ENCODE peak calls at places on chromosome 10, in seven cellular contexts. O is naive thymus-derived CD4-positive, alpha-beta T cell; A is ovary; V is keratinocyte; C is CD8-positive, alpha-beta T cell; Q is IMR-90; N is hepatocyte. L is an unnamed sample. For H3K36me3 and H3K9me3, the result is how much of the 10 kb centered on the place peaks cover.

GRCh38 chr10:25748509-25748908 is 185.5 kb upstream of the MYO3A start:
- DNase-seq in A (no peak), Q (no peak), V (no peak), O (no peak), C (no peak), N (no peak), L (no peak)

GRCh38 chr10:37146443-37146842 is 21.0 kb downstream of the ANKRD30A start:
- DNase-seq in V (no peak), O (no peak), N (no peak), A (no peak), C (no peak), Q (no peak), L (no peak)

GRCh38 chr10:46255696-46256355 is 31.0 kb upstream of the ANTXRL start:
- DNase-seq in C (no peak), O (no peak), V (no peak), A (peak), Q (peak), N (peak), L (peak)

GRCh38 chr10:118106426-118106825 is 59.7 kb upstream of the RAB11FIP2 start:
- DNase-seq in Q (peak), A (no peak), O (no peak), C (no peak), N (peak), V (no peak), L (no peak)

GRCh38 chr10:119643306-119644214 is 7.6 kb upstream of the BAG3 start:
- DNase-seq in O (no peak), Q (no peak), V (no peak), C (no peak), A (no peak), N (no peak), L (no peak)

GRCh38 chr10:110863361-110863760 is 8.4 kb upstream of the PDCD4 start:
- DNase-seq in C (no peak), A (no peak), V (no peak), O (no peak), Q (no peak), N (no peak), L (no peak)

GRCh38 chr10:70183304-70183703 is 13.0 kb upstream of the SAR1A start:
- DNase-seq in N (no peak), C (no peak), Q (no peak), O (no peak), V (no peak), A (no peak), L (no peak)

GRCh38 chr10:135601-136464 is 578 bp downstream of the ZMYND11 start:
- DNase-seq in C (peak), V (no peak), N (peak), O (peak), A (peak), Q (peak), L (peak)

GRCh38 chr10:9823268-9823930 is 1194.3 kb upstream of the CELF2 start:
- DNase-seq in Q (peak), C (no peak), A (no peak), N (no peak), V (no peak), O (no peak), L (no peak)

GRCh38 chr10:31320598-31321211 is 1.7 kb downstream of the ZEB1 start:
- DNase-seq in Q (peak), C (peak), V (no peak), O (peak), A (peak), N (peak), L (peak)

GRCh38 chr10:71980181-71981023 is 16.2 kb downstream of the CHST3 start:
- DNase-seq in V (no peak), N (no peak), Q (peak), O (no peak), C (no peak), A (peak), L (no peak)

GRCh38 chr10:91159254-91159783 is 61.1 kb upstream of the PCGF5 start:
- DNase-seq in V (no peak), C (no peak), N (no peak), O (no peak), Q (no peak), A (no peak), L (no peak)

DNA sequence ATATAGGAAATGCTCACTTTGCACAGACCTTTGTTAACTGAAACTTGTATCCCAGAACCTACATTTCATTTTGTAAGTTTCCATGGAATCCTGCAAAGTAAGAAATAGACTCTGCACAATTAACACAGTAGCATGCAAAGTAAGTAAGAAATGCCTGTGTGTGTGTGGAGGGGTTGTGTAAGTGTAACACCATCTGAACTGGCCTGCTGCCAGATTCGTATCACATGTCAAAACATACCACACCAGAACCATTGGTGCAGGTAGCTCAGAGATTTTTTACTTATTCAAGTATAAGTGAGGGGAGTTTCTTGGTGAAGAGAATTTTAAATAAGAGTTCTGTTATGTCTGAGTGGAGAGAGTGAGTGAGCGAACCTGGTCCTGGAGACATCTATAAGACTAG is 17.9 kb upstream of the DDX21 start:
- DNase-seq in O (no peak), Q (peak), A (no peak), C (no peak), N (peak), V (no peak), L (peak)
- H3K36me3 ChIP-seq in O (under half), Q (under half), A (under half), C (under half), N (under half), V (under half), L (under half)

DNA sequence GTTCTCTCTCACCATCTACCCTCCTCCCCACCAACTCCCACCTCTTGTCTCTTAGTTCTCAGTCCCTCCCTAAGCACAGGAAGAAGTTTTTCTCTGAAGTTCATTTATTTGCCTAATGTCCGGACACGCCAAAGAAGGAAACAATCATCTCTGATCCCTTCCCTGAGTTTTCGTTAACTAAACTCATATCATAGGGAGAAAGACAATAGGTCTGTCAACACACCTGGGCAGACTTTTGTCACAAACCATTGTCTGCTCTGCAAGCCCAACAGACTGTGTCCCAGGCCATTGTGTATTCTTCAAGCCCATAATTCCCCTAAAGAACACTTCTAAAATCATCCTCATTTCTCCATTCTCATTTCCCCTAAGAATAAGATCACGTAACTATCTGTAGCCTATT is 691.0 kb upstream of the MBL2 start:
- DNase-seq in Q (no peak), A (no peak), O (no peak), V (no peak), C (no peak), N (no peak), L (no peak)
- H3K9me3 ChIP-seq in Q (under half), A (under half), O (under half), V (under half), C (under half), N (under half), L (under half)

GRCh38 chr10:1309969-1310789 is 254.0 kb downstream of the WDR37 start:
- DNase-seq in Q (no peak), A (no peak), N (no peak), C (no peak), V (no peak), O (no peak), L (no peak)
- H3K36me3 ChIP-seq in Q (under half), A (under half), N (under half), C (under half), V (under half), O (under half), L (under half)

DNA sequence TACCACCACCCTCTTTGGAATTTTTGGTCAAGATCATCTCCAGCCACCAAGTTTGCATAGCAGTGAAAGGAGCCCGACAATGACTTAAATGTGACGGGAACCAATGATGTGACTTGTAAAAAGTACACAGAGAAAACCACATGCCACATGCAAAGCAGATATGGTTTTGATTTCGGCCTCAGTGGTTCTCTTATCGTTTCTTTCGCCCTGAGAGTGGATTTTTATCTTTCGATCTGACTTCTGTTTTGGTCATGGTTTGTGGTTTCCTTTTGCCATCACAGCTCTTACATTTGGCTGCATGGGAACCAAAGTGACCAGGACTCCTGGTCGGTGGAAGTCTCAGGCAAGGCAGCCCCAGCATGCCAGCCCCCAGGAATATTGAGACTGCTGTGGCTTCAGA is 31.5 kb downstream of the TCF7L2 start:
- DNase-seq in A (no peak), N (no peak), C (no peak), O (no peak), V (no peak), Q (no peak), L (no peak)
- H3K9me3 ChIP-seq in A (under half), N (under half), C (under half), O (under half), V (under half), Q (under half), L (under half)

GRCh38 chr10:133253313-133253955 is 15.8 kb downstream of the VENTX start:
- DNase-seq in V (no peak), N (no peak), A (peak), O (no peak), C (no peak), Q (no peak), L (no peak)

GRCh38 chr10:133251388-133252222 is 13.9 kb downstream of the VENTX start:
- DNase-seq in N (no peak), A (peak), C (no peak), Q (no peak), V (no peak), O (no peak), L (no peak)

GRCh38 chr10:133254421-133255120 is 16.9 kb downstream of the VENTX start:
- DNase-seq in C (no peak), Q (no peak), V (no peak), A (peak), N (no peak), O (no peak), L (no peak)

GRCh38 chr10:133249975-133250754 is 12.5 kb downstream of the VENTX start:
- DNase-seq in O (no peak), V (no peak), N (no peak), C (no peak), A (peak), Q (no peak), L (no peak)

GRCh38 chr10:133252223-133252552 is 14.5 kb downstream of the VENTX start:
- DNase-seq in C (no peak), Q (no peak), V (no peak), N (no peak), A (no peak), O (no peak), L (no peak)
- H3K36me3 ChIP-seq in C (under half), Q (under half), V (under half), N (under half), A (under half), O (under half), L (under half)

DNA sequence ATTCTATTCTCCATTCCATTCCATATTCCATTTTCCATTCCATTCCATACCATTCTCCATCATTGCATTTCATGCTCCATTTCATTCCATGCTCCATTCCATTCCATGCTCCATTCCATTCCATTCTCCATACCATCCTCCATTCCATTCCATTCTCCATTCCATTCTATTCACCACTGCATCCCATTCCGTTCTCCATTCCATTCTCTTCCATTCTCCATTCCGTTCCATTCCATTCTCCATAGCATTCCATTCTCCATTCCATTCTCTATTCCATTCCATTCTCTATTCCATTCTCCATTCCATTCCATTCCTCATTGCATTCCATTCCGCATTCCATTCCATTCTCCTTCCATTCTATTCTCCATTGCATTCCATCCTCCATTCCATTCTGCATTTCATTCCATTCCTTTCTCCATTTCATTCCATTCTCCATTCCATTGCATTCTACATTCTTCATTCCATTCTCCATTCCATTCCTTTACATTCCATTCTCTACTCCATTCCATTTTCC is 84.0 kb downstream of the NSUN6 start:
- DNase-seq in V (no peak), N (no peak), Q (no peak), C (no peak), O (no peak), A (no peak), L (no peak)
- H3K9me3 ChIP-seq in V (under half), N (under half), Q (under half), C (under half), O (under half), A (under half), L (under half)

L was measured in body of pancreas.